ENCODE peak calls at places on chromosomes 13 and 19, in four cellular contexts. G is coronary artery, T is SK-N-SH, O is choroid plexus epithelial cell. Q is an unnamed sample.

GRCh38 chr13:33303885-33304284 is 18.3 kb upstream of the STARD13 start:
- DNase-seq in G (no peak), T (no peak), O (peak), Q (no peak)

GRCh38 chr19:7386308-7386707 is 37.6 kb downstream of the ARHGEF18 start:
- DNase-seq in G (no peak), T (no peak), O (no peak), Q (peak)

GRCh38 chr19:56383826-56384605 is 9.3 kb downstream of the ZNF582 start:
- DNase-seq in G (no peak), T (no peak), O (no peak), Q (no peak)

GRCh38 chr13:88908896-88909535 is 1237.8 kb downstream of the SLITRK5 start:
- DNase-seq in G (no peak), T (no peak), O (no peak), Q (no peak)

GRCh38 chr19:58252102-58252685 is 23.5 kb downstream of the ZNF544 start:
- DNase-seq in G (no peak), T (no peak), O (no peak), Q (no peak)

GRCh38 chr19:11204943-11205349 is 7.6 kb upstream of the KANK2 start:
- DNase-seq in G (no peak), T (peak), O (no peak), Q (no peak)

GRCh38 chr13:34257980-34258379 is 440.0 kb downstream of the RFC3 start:
- DNase-seq in G (no peak), T (no peak), O (no peak), Q (no peak)

GRCh38 chr13:112083971-112084370 is 17.0 kb downstream of the SOX1 start:
- DNase-seq in G (no peak), T (no peak), O (no peak), Q (no peak)

GRCh38 chr13:41565221-41565620 is 107.9 kb downstream of the RGCC start:
- DNase-seq in G (no peak), T (no peak), O (peak), Q (no peak)

GRCh38 chr13:42495256-42495655 is 78.7 kb upstream of the TNFSF11 start:
- DNase-seq in G (no peak), T (no peak), O (peak), Q (no peak)

GRCh38 chr13:74015137-74015536 is 119.1 kb downstream of the KLF12 start:
- DNase-seq in G (no peak), T (no peak), O (peak), Q (no peak)

GRCh38 chr19:4909172-4909896 is at the start of gene UHRF1:
- DNase-seq in G (no peak), T (peak), O (no peak), Q (peak)

GRCh38 chr13:111945086-111945485 is 121.9 kb upstream of the SOX1 start:
- DNase-seq in G (no peak), T (no peak), O (no peak), Q (no peak)

GRCh38 chr19:5948697-5949564 is 29.0 kb downstream of the RANBP3 start:
- DNase-seq in G (no peak), T (no peak), O (peak), Q (no peak)

GRCh38 chr13:53783466-53783865 is 754.9 kb downstream of the OLFM4 start:
- DNase-seq in G (no peak), T (no peak), O (no peak), Q (no peak)

GRCh38 chr13:106063591-106064308 is 471.7 kb downstream of the EFNB2 start:
- DNase-seq in G (no peak), T (no peak), O (peak), Q (no peak)

GRCh38 chr13:27927444-27928352 is 7.9 kb downstream of the PDX1 start:
- DNase-seq in G (no peak), T (no peak), O (no peak), Q (no peak)

GRCh38 chr19:49851456-49852259 is 699 bp downstream of the PTOV1 start:
- DNase-seq in G (no peak), T (peak), O (no peak), Q (peak)

GRCh38 chr19:11194657-11195056 is 2.7 kb downstream of the KANK2 start:
- DNase-seq in G (no peak), T (no peak), O (peak), Q (no peak)

GRCh38 chr19:44576843-44577565 is 36.4 kb upstream of the IGSF23 start:
- DNase-seq in G (no peak), T (peak), O (peak), Q (peak)

GRCh38 chr19:39277598-39277997 is 9.4 kb downstream of the IFNL2 start:
- DNase-seq in G (no peak), T (no peak), O (peak), Q (no peak)

GRCh38 chr13:47112205-47112896 is 215.5 kb upstream of the HTR2A start:
- DNase-seq in G (no peak), T (no peak), O (no peak), Q (no peak)

GRCh38 chr19:3818479-3818878 is 32.3 kb upstream of the MATK start:
- DNase-seq in G (no peak), T (no peak), O (peak), Q (no peak)

GRCh38 chr13:43489168-43489730 is 297.5 kb downstream of the ENOX1 start:
- DNase-seq in G (no peak), T (no peak), O (no peak), Q (no peak)

GRCh38 chr19:8877854-8878705 is 45.9 kb downstream of the MBD3L1 start:
- DNase-seq in G (no peak), T (peak), O (no peak), Q (peak)

GRCh38 chr19:31255174-31255862 is 93.9 kb downstream of the TSHZ3 start:
- DNase-seq in G (no peak), T (no peak), O (no peak), Q (no peak)

GRCh38 chr13:48304132-48304876 is 753 bp downstream of the RB1 start:
- DNase-seq in G (no peak), T (peak), O (peak), Q (no peak)

GRCh38 chr19:51365211-51366049 is 758 bp downstream of the ETFB start:
- DNase-seq in G (no peak), T (no peak), O (peak), Q (no peak)

GRCh38 chr19:28314771-28315170 is 898.2 kb downstream of the UQCRFS1 start:
- DNase-seq in G (no peak), T (no peak), O (no peak), Q (no peak)

GRCh38 chr13:18714889-18715288 is 466.7 kb downstream of the TUBA3C start:
- DNase-seq in G (no peak), T (no peak), O (no peak), Q (no peak)

GRCh38 chr19:41299755-41300089 is 10.2 kb upstream of the CCDC97 start:
- DNase-seq in G (no peak), T (no peak), O (peak), Q (no peak)

GRCh38 chr19:1455336-1456120 is 5.6 kb downstream of the APC2 start:
- DNase-seq in G (no peak), T (peak), O (peak), Q (peak)

GRCh38 chr13:59568306-59568705 is 595.4 kb downstream of the DIAPH3 start:
- DNase-seq in G (no peak), T (no peak), O (no peak), Q (no peak)

GRCh38 chr13:38223093-38223492 is 126.6 kb upstream of the UFM1 start:
- DNase-seq in G (no peak), T (no peak), O (peak), Q (peak)

GRCh38 chr13:104645786-104646185 is 1579.6 kb upstream of the SLC10A2 start:
- DNase-seq in G (no peak), T (no peak), O (no peak), Q (no peak)

GRCh38 chr19:46489445-46490272 is 6.0 kb downstream of the PNMA8B start:
- DNase-seq in G (no peak), T (peak), O (peak), Q (no peak)

GRCh38 chr19:47863514-47863936 is 4.5 kb downstream of the TPRX2 start:
- DNase-seq in G (peak), T (peak), O (peak), Q (peak)

GRCh38 chr19:55698256-55698655 is 23.2 kb downstream of the EPN1 start:
- DNase-seq in G (no peak), T (no peak), O (no peak), Q (no peak)

GRCh38 chr13:112931028-112931934 is 37.7 kb upstream of the MCF2L start:
- DNase-seq in G (no peak), T (peak), O (peak), Q (peak)

DNA sequence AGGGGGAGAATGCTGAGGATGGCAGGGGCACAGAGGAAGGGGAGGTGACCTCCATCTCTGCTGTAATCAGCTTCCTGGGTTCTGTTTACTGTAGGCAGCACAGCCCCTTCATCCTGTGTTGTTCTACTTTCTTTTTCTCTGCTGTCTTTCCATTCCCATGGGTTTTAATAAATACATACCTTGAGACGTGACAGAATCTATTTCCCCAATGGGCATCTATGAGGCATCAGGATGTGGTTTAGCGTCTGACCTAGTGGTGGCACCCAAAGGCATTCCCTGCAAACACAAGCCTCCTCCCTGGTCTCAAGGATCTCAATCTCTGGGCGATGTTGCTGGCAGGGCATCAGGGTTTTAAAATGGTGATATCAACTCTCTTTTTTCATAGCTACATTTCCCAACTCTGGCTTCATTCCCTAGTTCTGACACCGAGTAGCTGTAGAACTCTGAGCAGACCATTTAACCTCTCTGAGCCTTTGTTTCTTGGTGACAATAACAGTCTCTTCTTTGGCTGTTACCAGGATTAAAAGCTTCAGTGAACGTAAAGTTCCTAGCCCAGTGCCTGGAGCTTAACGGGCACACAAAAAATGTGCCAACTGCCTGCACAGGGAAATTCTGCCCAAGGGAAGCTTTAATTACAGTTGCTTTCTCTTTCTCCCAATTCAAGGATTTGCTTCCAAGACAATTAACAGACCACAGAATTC is 60.9 kb downstream of the ALOX5AP start:
- DNase-seq in G (no peak), T (no peak), O (peak), Q (no peak)
- H3K4me3 ChIP-seq in G (peak), T (no peak), O (no peak), Q (no peak)

GRCh38 chr13:26222523-26223046 is 471 bp upstream of the RNF6 start:
- DNase-seq in G (no peak), T (no peak), O (no peak), Q (no peak)

GRCh38 chr13:26219726-26220125 is 2.4 kb downstream of the RNF6 start:
- DNase-seq in G (no peak), T (no peak), O (no peak), Q (no peak)

GRCh38 chr13:26220575-26220974 is 1.5 kb downstream of the RNF6 start:
- DNase-seq in G (no peak), T (no peak), O (peak), Q (no peak)

GRCh38 chr13:26221399-26221720 is 754 bp downstream of the RNF6 start:
- DNase-seq in G (peak), T (no peak), O (no peak), Q (no peak)

GRCh38 chr13:26221721-26222522 is at the start of gene RNF6:
- DNase-seq in G (peak), T (peak), O (peak), Q (peak)
- TF ChIP-seq CTCF in G (no peak), T (no peak), O (no peak), Q (peak)

GRCh38 chr13:98563071-98563470 is 13.8 kb downstream of the STK24 start:
- DNase-seq in G (no peak), T (no peak), O (peak), Q (no peak)

GRCh38 chr13:98567140-98567539 is 9.8 kb downstream of the STK24 start:
- DNase-seq in G (no peak), T (no peak), O (no peak), Q (no peak)

GRCh38 chr13:98565726-98566577 is 11.0 kb downstream of the STK24 start:
- DNase-seq in G (no peak), T (peak), O (no peak), Q (peak)

DNA sequence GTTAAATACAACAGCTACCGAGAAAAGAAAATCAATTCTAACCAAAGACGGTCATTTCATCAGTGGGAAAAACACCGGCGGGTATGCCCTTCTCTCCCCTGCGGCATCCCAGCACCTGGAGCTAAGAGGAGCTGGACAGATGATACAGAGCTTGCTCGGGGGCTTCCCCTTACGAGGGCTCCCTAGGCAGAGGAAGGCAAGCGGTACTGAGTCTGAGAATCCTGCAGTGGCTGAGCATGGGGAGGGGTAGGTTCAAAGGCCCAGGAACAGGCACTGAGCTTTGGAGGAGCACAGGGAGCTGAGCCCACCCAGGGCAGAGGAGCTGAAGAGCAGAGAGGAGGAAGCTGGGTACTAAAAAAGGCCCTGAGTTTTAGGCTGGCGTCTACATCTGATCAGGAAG is 12.7 kb downstream of the STK24 start:
- DNase-seq in G (no peak), T (no peak), O (no peak), Q (peak)
- H3K4me3 ChIP-seq in G (no peak), T (no peak), O (no peak), Q (no peak)

GRCh38 chr19:18274303-18274775 is at the start of gene IQCN:
- DNase-seq in G (no peak), T (no peak), O (peak), Q (no peak)

GRCh38 chr19:18273566-18274302 is 518 bp downstream of the IQCN start:
- DNase-seq in G (no peak), T (no peak), O (no peak), Q (no peak)

GRCh38 chr19:18278521-18279265 is 2.7 kb downstream of the JUND start:
- DNase-seq in G (no peak), T (no peak), O (peak), Q (peak)

GRCh38 chr19:18271433-18271841 is 2.8 kb downstream of the IQCN start:
- DNase-seq in G (no peak), T (no peak), O (no peak), Q (no peak)

DNA sequence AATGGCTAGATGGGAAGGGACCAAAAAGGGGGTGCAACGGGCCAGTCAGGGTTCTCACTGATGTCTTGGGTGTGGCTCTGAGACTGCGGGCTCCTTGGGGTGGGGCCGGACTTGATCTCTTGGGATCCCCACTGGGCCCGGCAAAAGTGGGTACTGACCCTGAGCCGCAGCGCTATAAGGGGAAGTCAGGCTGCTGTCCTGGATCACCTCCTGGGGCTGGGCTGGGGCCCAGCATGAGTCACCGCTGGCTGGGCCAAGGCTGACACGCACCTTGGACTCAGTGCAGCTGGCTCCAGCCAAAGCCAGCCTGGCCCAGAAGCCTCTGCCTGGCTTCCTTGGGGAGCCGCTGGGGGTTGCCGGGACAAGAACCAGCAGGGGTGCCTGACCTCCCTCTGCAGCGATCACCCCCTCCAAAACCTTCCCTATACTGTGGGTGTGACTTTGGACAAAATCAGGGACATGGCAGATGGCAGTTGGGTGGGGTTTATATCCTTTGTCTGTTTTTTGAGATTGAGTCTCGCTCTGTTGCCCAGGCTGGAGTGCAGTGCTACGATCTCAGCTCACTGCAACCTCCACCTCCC is 614 bp upstream of the IQCN start:
- DNase-seq in G (peak), T (no peak), O (peak), Q (peak)
- TF ChIP-seq CTCF in G (no peak), T (no peak), O (no peak), Q (no peak)

GRCh38 chr19:33143897-33144405 is 12.0 kb downstream of the WDR88 start:
- DNase-seq in G (no peak), T (peak), O (peak), Q (peak)
- H3K4me3 ChIP-seq in G (no peak), T (peak), O (no peak), Q (no peak)

Q was measured in WERI-Rb-1.